ENCODE peak calls at places on chromosome 11, in nine cellular contexts. M is cardiac muscle cell, T is HCT116, S is hepatocyte, R is thoracic aorta, Q is prostate gland, Z is stomach, G is mammary epithelial cell, P is fibroblast of lung. L is an unnamed sample. For H3K4me1, the result is how much of the 10 kb centered on the place peaks cover.

GRCh38 chr11:1533342-1533725 is 38.7 kb downstream of the DUSP8 start:
- DNase-seq in G (no peak), P (no peak), T (no peak), M (no peak), R (no peak), S (no peak), Z (no peak), Q (no peak), L (no peak)

GRCh38 chr11:75298191-75298590 is 53.3 kb downstream of the ARRB1 start:
- DNase-seq in R (no peak), Z (no peak), S (no peak), Q (no peak), G (no peak), P (peak), M (no peak), T (no peak), L (no peak)

GRCh38 chr11:119236490-119236889 is 30.4 kb downstream of the CBL start:
- DNase-seq in R (no peak), Q (no peak), G (no peak), S (no peak), T (no peak), M (no peak), Z (no peak), P (peak), L (no peak)

GRCh38 chr11:72736452-72737069 is 15.6 kb downstream of the ARAP1 start:
- DNase-seq in Q (no peak), M (no peak), Z (no peak), G (peak), T (peak), S (no peak), R (no peak), P (peak), L (peak)

GRCh38 chr11:61104963-61105362 is 2.7 kb downstream of the CD5 start:
- DNase-seq in T (no peak), G (no peak), Z (no peak), Q (no peak), S (no peak), M (no peak), R (no peak), P (no peak), L (no peak)

GRCh38 chr11:93710239-93710638 is 31.1 kb downstream of the TAF1D start:
- DNase-seq in S (no peak), P (no peak), M (no peak), T (no peak), Z (no peak), G (no peak), R (no peak), Q (no peak), L (no peak)

GRCh38 chr11:62142921-62143320 is 19.1 kb downstream of the INCENP start:
- DNase-seq in M (no peak), T (no peak), Z (peak), Q (no peak), P (no peak), S (no peak), R (no peak), G (no peak), L (no peak)

GRCh38 chr11:35618497-35619029 is 303 bp downstream of the FJX1 start:
- DNase-seq in P (peak), T (no peak), Q (no peak), Z (no peak), R (no peak), S (peak), G (peak), M (peak), L (no peak)

GRCh38 chr11:16299884-16300778 is 56.2 kb downstream of the SOX6 start:
- DNase-seq in T (no peak), M (peak), R (no peak), Q (no peak), G (no peak), Z (no peak), P (no peak), S (no peak), L (no peak)

GRCh38 chr11:5696210-5696609 is 6.6 kb downstream of the TRIM22 start:
- DNase-seq in P (no peak), S (no peak), T (no peak), R (no peak), G (no peak), M (no peak), Z (no peak), Q (no peak), L (no peak)

GRCh38 chr11:80727315-80727714 is 1286.5 kb upstream of the TENM4 start:
- DNase-seq in T (no peak), M (peak), P (peak), S (peak), Z (no peak), G (no peak), Q (no peak), R (no peak), L (no peak)

GRCh38 chr11:72080326-72081183 is at the start of the genes LRRC51 and NUMA1:
- DNase-seq in Z (peak), S (peak), G (peak), T (peak), R (peak), M (peak), P (peak), Q (peak), L (peak)

GRCh38 chr11:133911169-133911568 is 45.6 kb downstream of the IGSF9B start:
- DNase-seq in P (no peak), R (no peak), Z (no peak), G (no peak), T (no peak), S (no peak), M (no peak), Q (no peak), L (no peak)

GRCh38 chr11:103659138-103659734 is 377.2 kb upstream of the DDI1 start:
- DNase-seq in T (peak), P (peak), Q (no peak), M (peak), G (peak), Z (no peak), S (no peak), R (no peak), L (no peak)

GRCh38 chr11:31788066-31788465 is 23.1 kb downstream of the PAX6 start:
- DNase-seq in P (no peak), S (no peak), M (no peak), Z (no peak), T (no peak), G (no peak), Q (no peak), R (no peak), L (no peak)

GRCh38 chr11:32713496-32713895 is 81.0 kb downstream of the CCDC73 start:
- DNase-seq in M (peak), R (no peak), G (no peak), T (peak), Q (no peak), P (peak), S (peak), Z (no peak), L (no peak)

GRCh38 chr11:27619039-27619438 is 81.2 kb downstream of the BDNF start:
- DNase-seq in T (no peak), R (no peak), P (peak), S (no peak), G (no peak), M (no peak), Z (no peak), Q (no peak), L (no peak)

GRCh38 chr11:111982019-111982464 is 43.2 kb upstream of the DLAT start:
- DNase-seq in R (no peak), M (peak), T (peak), Q (peak), P (peak), Z (peak), S (peak), G (peak), L (no peak)

GRCh38 chr11:1482581-1483444 is 3.8 kb downstream of the MOB2 start:
- DNase-seq in M (no peak), S (no peak), T (no peak), Z (peak), P (no peak), G (no peak), Q (no peak), R (no peak), L (peak)

GRCh38 chr11:10373340-10373739 is 68.5 kb downstream of the ADM start:
- DNase-seq in M (no peak), T (no peak), G (no peak), Z (no peak), R (no peak), P (peak), Q (no peak), S (no peak), L (no peak)

GRCh38 chr11:28838741-28839140 is 730.6 kb downstream of the METTL15 start:
- DNase-seq in Q (no peak), S (no peak), T (no peak), P (peak), R (no peak), M (no peak), Z (no peak), G (no peak), L (no peak)

GRCh38 chr11:107834995-107835394 is 23.6 kb downstream of the SLC35F2 start:
- DNase-seq in S (peak), G (no peak), P (no peak), Q (no peak), M (no peak), T (no peak), Z (no peak), R (no peak), L (no peak)

GRCh38 chr11:111456859-111457730 is 55.1 kb downstream of the BTG4 start:
- DNase-seq in P (no peak), S (no peak), R (no peak), Q (no peak), M (no peak), G (no peak), Z (no peak), T (no peak), L (no peak)

GRCh38 chr11:12765428-12765827 is 91.2 kb downstream of the TEAD1 start:
- DNase-seq in P (no peak), M (no peak), T (no peak), R (no peak), S (peak), Q (no peak), Z (no peak), G (no peak), L (no peak)

GRCh38 chr11:19220903-19221682 is 19.3 kb upstream of the CSRP3 start:
- DNase-seq in G (no peak), T (no peak), Z (peak), M (no peak), S (no peak), Q (no peak), R (no peak), P (peak), L (no peak)

GRCh38 chr11:12164061-12165014 is 53.9 kb downstream of the MICAL2 start:
- DNase-seq in Q (peak), R (no peak), P (peak), S (peak), Z (no peak), G (peak), M (no peak), T (peak), L (no peak)

GRCh38 chr11:68040121-68040956 is 1.5 kb downstream of the TCIRG1 start:
- DNase-seq in Z (peak), G (no peak), P (peak), R (no peak), T (no peak), Q (peak), S (peak), M (peak), L (peak)

GRCh38 chr11:1261241-1262071 is 38.6 kb downstream of the MUC5B start:
- DNase-seq in G (no peak), Q (no peak), R (no peak), T (no peak), M (no peak), P (no peak), Z (no peak), S (no peak), L (no peak)

GRCh38 chr11:128565881-128566280 is 21.5 kb downstream of the ETS1 start:
- DNase-seq in R (no peak), Z (no peak), M (no peak), G (no peak), Q (no peak), P (no peak), S (peak), T (no peak), L (no peak)

GRCh38 chr11:3946445-3947017 is 91.1 kb downstream of the STIM1 start:
- DNase-seq in R (no peak), Q (no peak), Z (no peak), G (no peak), M (peak), S (no peak), T (no peak), P (no peak), L (no peak)

GRCh38 chr11:3947084-3947483 is 91.6 kb downstream of the STIM1 start:
- DNase-seq in P (peak), R (no peak), M (peak), T (no peak), Q (peak), Z (no peak), G (no peak), S (no peak), L (peak)

GRCh38 chr11:3950996-3951662 is 95.7 kb downstream of the STIM1 start:
- DNase-seq in G (no peak), Z (no peak), Q (no peak), T (no peak), S (peak), M (peak), P (peak), R (no peak), L (no peak)

GRCh38 chr11:3952715-3953114 is 97.3 kb downstream of the STIM1 start:
- DNase-seq in R (no peak), Z (no peak), S (no peak), T (no peak), G (no peak), Q (no peak), M (peak), P (no peak), L (no peak)

DNA sequence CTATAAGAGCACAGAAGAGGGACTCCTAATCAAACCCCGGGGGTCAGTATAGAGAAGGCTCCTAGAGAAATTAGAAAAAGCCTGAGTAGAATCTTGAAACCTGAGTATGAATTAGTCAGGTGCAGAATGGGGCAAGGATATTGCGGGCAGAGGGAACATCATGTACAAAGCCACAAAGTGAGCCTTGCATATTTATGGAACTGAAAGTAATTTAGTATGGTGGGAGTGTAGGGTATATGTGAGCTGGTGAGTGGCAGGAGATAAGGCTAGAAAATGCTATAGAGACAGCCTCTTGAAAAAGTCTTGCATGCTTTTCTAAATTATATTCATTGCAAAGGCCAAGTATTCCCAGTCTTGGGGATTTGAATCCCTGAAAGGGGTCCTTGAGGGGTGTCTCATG is 93.7 kb downstream of the STIM1 start:
- DNase-seq in S (no peak), P (no peak), Q (no peak), M (no peak), T (no peak), G (no peak), R (no peak), Z (no peak), L (no peak)
- H3K4me1 ChIP-seq in S (under half), P (under half), Q (under half), M (half or more), T (under half), G (under half), R (half or more), Z (under half), L (under half)

GRCh38 chr11:65890324-65891179 is at the start of gene CCDC85B:
- DNase-seq in Z (peak), P (peak), S (peak), R (peak), M (peak), T (peak), Q (peak), G (peak), L (peak)
- TF ChIP-seq CTCF in Z (no peak), P (no peak), S (peak), R (peak), M (peak), T (peak), Q (peak), G (no peak), L (peak)

DNA sequence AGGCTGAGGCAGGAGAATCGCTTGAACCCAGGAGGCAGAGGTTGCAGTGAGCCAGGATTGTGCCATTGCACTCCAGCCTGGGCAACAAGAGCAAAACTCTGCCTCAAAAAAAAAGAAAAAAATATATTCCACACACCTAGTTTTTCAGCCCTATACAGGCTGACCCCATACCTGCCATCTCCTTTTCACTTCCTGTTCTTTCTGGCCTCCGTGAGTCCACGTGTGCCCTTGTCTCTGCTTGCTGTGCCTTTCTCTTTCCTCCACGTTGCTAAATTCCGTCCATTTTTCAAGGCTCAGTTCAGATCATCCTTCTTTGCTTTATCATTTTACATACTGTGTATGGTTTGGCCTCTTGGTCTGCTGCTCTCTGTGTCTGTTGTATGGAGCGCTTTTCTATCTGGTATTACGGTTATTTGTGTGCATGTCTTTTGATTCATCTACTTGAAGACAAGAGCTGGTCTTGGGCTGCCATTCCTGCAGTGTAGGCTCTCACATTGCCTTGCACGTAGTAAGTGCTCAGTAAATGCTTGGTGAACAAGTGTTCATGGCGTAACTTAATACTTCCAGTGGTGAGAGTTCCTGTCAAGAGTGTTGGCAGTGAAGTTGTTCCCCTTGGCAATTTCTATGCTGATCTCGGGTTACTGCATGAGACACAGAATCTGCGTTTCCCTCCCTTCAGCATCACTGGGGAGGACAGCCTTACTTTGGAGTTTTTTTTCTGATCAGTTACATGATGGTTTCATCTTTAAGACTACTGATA is 57.5 kb downstream of the PTPRJ start:
- DNase-seq in Q (no peak), S (no peak), T (no peak), R (no peak), P (peak), G (no peak), Z (no peak), M (no peak), L (no peak)
- H3K4me1 ChIP-seq in Q (under half), S (under half), T (under half), R (under half), P (under half), G (under half), Z (under half), M (under half), L (under half)

DNA sequence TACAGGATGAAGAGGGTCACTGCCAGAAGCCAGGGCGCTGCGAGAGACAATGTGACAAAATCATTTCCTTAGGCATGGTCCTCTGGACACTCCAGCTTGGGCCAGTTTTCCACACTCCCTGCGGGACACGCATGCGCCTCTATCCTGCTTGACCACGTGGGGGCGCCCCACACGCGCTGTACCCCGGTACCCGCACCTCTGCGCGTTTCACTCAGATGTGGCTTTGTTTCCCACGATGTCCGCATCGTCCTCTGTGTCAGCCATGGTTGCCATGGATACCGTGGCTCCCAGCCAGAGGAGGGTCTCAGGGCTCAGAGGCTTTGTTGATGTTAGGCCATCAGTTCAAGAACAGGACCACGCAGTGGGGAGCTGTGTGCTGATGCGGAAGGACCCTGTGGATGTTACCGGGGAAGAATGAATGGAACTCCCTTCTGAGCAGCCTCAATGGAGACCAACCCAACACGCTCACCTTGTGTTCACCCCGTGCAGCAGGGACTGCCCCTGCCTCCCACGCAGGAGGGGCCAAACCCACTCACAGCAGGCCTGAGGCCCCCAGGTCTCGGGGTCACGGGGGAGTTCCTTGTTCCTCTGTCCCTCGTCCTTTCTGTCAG is 101.1 kb upstream of the SLC22A12 start:
- DNase-seq in R (no peak), S (peak), T (peak), P (peak), Q (peak), G (peak), Z (peak), M (peak), L (no peak)
- TF ChIP-seq CTCF in R (peak), S (peak), T (peak), P (peak), Q (peak), G (peak), Z (no peak), M (peak), L (peak)

GRCh38 chr11:102476069-102476468 is 23.5 kb upstream of the TMEM123 start:
- DNase-seq in S (no peak), T (no peak), Q (no peak), G (peak), P (no peak), R (no peak), Z (no peak), M (no peak), L (no peak)

GRCh38 chr11:102479733-102480132 is 27.2 kb upstream of the TMEM123 start:
- DNase-seq in P (no peak), R (no peak), T (no peak), S (no peak), M (no peak), Z (no peak), G (no peak), Q (no peak), L (no peak)

GRCh38 chr11:102478660-102479245 is 26.2 kb upstream of the TMEM123 start:
- DNase-seq in M (no peak), Z (no peak), Q (no peak), G (no peak), S (no peak), R (no peak), T (no peak), P (no peak), L (no peak)

GRCh38 chr11:102473543-102473942 is 21.0 kb upstream of the TMEM123 start:
- DNase-seq in S (no peak), Z (peak), M (no peak), G (no peak), Q (no peak), P (no peak), T (no peak), R (no peak), L (no peak)

GRCh38 chr11:102476812-102477211 is 24.2 kb upstream of the TMEM123 start:
- DNase-seq in G (peak), T (no peak), S (peak), Z (peak), R (no peak), P (no peak), M (peak), Q (peak), L (no peak)
- H3K4me1 ChIP-seq in G (under half), T (under half), S (under half), Z (under half), R (under half), P (under half), M (under half), Q (under half), L (under half)